ENCODE peak calls at places on chromosomes 2 and 18, in four cellular contexts. R is CD8-positive, alpha-beta memory T cell; W is stimulated activated CD4-positive, alpha-beta T cell treated with anti-CD3 and anti-CD28 coated beads, Interleukin-4, amount 100 ng/mL, for 1 hour; K is activated CD4-positive, CD25-positive, alpha-beta regulatory T cell. V is an unnamed sample.

GRCh38 chr2:8310557-8311455 is 371.1 kb upstream of the ID2 start:
- DNase-seq in K (no peak), R (peak), W (peak), V (no peak)

GRCh38 chr2:63735263-63735662 is 106.4 kb upstream of the UGP2 start:
- DNase-seq in R (no peak), W (no peak), K (no peak), V (no peak)

GRCh38 chr18:63157293-63158011 is 162.1 kb downstream of the BCL2 start:
- DNase-seq in W (peak), R (no peak), K (peak), V (no peak)

GRCh38 chr2:241412144-241412543 is 56.1 kb downstream of the FARP2 start:
- DNase-seq in W (no peak), R (no peak), K (no peak), V (no peak)

GRCh38 chr2:219522111-219523030 is 8.1 kb downstream of the ASIC4 start:
- DNase-seq in R (no peak), W (no peak), K (no peak), V (peak)

GRCh38 chr18:7608798-7609197 is 41.7 kb downstream of the PTPRM start:
- DNase-seq in W (no peak), K (no peak), R (no peak), V (no peak)

GRCh38 chr2:233848276-233848675 is 6.1 kb downstream of the HJURP start:
- DNase-seq in W (no peak), K (no peak), R (no peak), V (no peak)

GRCh38 chr2:70070557-70071268 is 16.6 kb upstream of the PCBP1 start:
- DNase-seq in W (peak), R (peak), K (no peak), V (peak)

GRCh38 chr2:226985227-226985946 is 149.5 kb downstream of the RHBDD1 start:
- DNase-seq in W (no peak), K (no peak), R (no peak), V (peak)

GRCh38 chr18:3250237-3251107 is 2.9 kb downstream of the MYL12A start:
- DNase-seq in R (no peak), W (no peak), K (no peak), V (no peak)

GRCh38 chr2:64989982-64990614 is 899 bp downstream of the SLC1A4 start:
- DNase-seq in W (no peak), R (no peak), K (no peak), V (no peak)

GRCh38 chr2:162244559-162245031 is 1.4 kb upstream of the FAP start:
- DNase-seq in R (no peak), W (no peak), K (no peak), V (peak)

GRCh38 chr2:189569295-189569925 is 11.2 kb downstream of the SLC40A1 start:
- DNase-seq in R (no peak), K (no peak), W (no peak), V (no peak)

GRCh38 chr2:12376025-12376424 is 340.7 kb upstream of the TRIB2 start:
- DNase-seq in W (no peak), R (no peak), K (no peak), V (no peak)

GRCh38 chr2:50491541-50492114 is 540.3 kb downstream of the NRXN1 start:
- DNase-seq in W (no peak), R (no peak), K (no peak), V (no peak)

GRCh38 chr2:173881466-173881865 is 83.7 kb downstream of the SP3 start:
- DNase-seq in R (no peak), W (no peak), K (no peak), V (no peak)